ENCODE peak calls at places on chromosomes 7 and 10, in five cellular contexts. R, P, Q, U and S are unnamed samples.

GRCh38 chr10:115049957-115050356 is 43.2 kb upstream of the ATRNL1 start:
- DNase-seq in R (no peak), P (no peak), Q (peak), U (peak), S (no peak)

GRCh38 chr10:114719311-114719710 is 61.2 kb upstream of the ABLIM1 start:
- DNase-seq in R (no peak), P (no peak), Q (no peak), U (no peak), S (no peak)

GRCh38 chr10:57579926-57580325 is 687.8 kb downstream of the IPMK start:
- DNase-seq in R (no peak), P (no peak), Q (peak), U (peak), S (peak)

GRCh38 chr10:85408388-85408787 is 958.2 kb downstream of the GRID1 start:
- DNase-seq in R (no peak), P (no peak), Q (no peak), U (no peak), S (no peak)

GRCh38 chr10:17836917-17837316 is 27.8 kb downstream of the MRC1 start:
- DNase-seq in R (no peak), P (no peak), Q (peak), U (peak), S (peak)

GRCh38 chr7:27765856-27766255 is 25.9 kb downstream of the TAX1BP1 start:
- DNase-seq in R (no peak), P (no peak), Q (no peak), U (no peak), S (no peak)

GRCh38 chr7:36526720-36527548 is 137.3 kb downstream of the ANLN start:
- DNase-seq in R (no peak), P (no peak), Q (peak), U (peak), S (peak)

GRCh38 chr10:109889867-109890266 is 33.4 kb downstream of the XPNPEP1 start:
- DNase-seq in R (no peak), P (no peak), Q (peak), U (peak), S (peak)

GRCh38 chr10:5568984-5569383 is 44.2 kb downstream of the CALML3 start:
- DNase-seq in R (no peak), P (no peak), Q (no peak), U (no peak), S (no peak)

GRCh38 chr7:19107392-19108147 is 9.9 kb downstream of the TWIST1 start:
- DNase-seq in R (no peak), P (peak), Q (peak), U (peak), S (peak)

GRCh38 chr7:81769891-81770818 is at the start of gene HGF:
- DNase-seq in R (peak), P (no peak), Q (peak), U (peak), S (peak)

GRCh38 chr10:48400129-48400849 is 93.8 kb downstream of the MAPK8 start:
- DNase-seq in R (no peak), P (no peak), Q (no peak), U (no peak), S (no peak)

GRCh38 chr10:86817246-86817645 is 60.8 kb downstream of the BMPR1A start:
- DNase-seq in R (no peak), P (no peak), Q (no peak), U (no peak), S (no peak)

DNA sequence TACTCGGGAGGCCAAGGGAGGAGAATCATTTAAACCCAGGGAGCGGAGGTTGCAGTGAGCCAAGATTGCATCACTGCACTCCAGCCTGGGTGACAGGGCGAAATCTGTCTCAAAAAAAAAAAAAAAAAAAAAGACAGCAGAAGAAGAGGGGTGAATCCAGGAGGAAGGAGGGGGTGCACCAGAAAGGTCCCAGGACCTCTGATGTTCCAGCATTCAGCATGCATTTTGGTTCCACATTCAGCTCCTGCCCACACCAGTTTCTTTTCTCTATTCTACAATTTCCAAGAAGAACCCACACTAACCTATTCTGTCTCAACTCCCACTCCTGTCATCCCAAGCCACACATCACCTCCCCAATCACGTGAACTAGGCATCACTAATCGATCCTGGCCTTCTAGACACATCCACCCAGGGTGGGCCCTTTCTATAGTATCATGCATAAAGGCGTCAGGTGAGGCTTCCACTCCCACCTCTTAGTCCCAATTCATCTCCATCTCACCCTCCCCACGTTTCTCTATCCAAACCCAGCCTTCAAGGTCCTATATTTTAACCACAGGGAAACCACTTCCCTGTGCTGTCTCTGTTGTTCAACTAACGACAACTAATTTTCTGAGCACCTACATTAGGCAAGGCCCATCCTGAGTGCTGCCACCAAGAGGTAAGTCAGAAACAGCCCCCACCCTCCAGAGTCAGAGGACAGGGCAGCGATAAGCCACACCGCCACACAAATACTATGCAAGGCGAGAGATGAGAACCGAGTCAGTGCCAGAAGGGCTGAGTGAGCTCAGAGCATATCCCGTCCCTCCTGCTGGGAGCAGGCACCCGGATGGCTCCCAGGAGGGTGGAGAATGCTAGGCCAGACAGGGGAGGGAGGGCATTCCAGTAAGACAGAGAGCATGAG is 2.2 kb downstream of the ANXA11 start:
- DNase-seq in R (no peak), P (peak), Q (peak), U (peak), S (peak)
- TF ChIP-seq CTCF in R (no peak), P (peak), Q (peak), U (peak), S (peak)

GRCh38 chr7:127035203-127035849 is 217.4 kb downstream of the GRM8 start:
- DNase-seq in R (no peak), P (no peak), Q (no peak), U (no peak), S (no peak)

GRCh38 chr7:127034171-127034806 is 218.5 kb downstream of the GRM8 start:
- DNase-seq in R (no peak), P (no peak), Q (no peak), U (no peak), S (no peak)

GRCh38 chr7:127029823-127030222 is 222.9 kb downstream of the GRM8 start:
- DNase-seq in R (no peak), P (no peak), Q (no peak), U (no peak), S (no peak)
- TF ChIP-seq CTCF in R (no peak), P (no peak), Q (no peak), U (no peak), S (no peak)

GRCh38 chr7:21300692-21301091 is 127.2 kb upstream of the SP4 start:
- DNase-seq in R (no peak), P (peak), Q (no peak), U (no peak), S (no peak)
- TF ChIP-seq CTCF in R (no peak), P (peak), Q (peak), U (peak), S (peak)

DNA sequence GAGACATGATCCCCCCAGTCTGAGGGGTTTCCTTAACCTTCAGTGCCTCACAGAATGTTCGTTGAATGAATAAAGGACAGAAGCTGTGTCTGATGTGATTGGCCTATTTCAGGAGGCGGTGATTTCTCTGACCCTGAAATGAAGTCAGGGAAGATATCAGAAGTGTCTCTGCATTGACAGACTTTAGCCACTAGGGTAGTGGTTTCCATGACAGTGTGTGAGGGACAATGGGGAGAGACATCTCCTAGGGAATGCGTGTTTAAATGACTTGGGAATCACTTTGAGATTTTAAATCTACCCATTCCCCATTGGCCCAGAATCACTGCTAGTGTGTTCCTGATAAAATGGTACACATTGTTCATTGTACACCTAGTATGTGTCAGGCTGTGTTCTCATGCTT is 132.0 kb downstream of the CFAP58 start:
- DNase-seq in R (no peak), P (no peak), Q (no peak), U (no peak), S (no peak)
- TF ChIP-seq CTCF in R (no peak), P (no peak), Q (no peak), U (peak), S (no peak)